ENCODE peak calls at places on chromosome 19, in seven cellular contexts. One of them, this sample, is unnamed.
A peak's percentile ranks its signal among the peaks of the same experiment; 100 is the strongest.

GRCh38 chr19:42129399-42130253 is 2.6 kb downstream of the POU2F2 start:
- DNase-seq in HFF-Myc: peak; percentile 71
- DNase-seq in Calu3: no peak
- DNase-seq in neural crest cell: no peak
- DNase-seq in AG10803: peak; percentile 90
- DNase-seq in glutamatergic neuron: peak; percentile 67
- DNase-seq in CD8-positive, alpha-beta T cell: no peak
- DNase-seq in this sample: no peak

GRCh38 chr19:3186891-3187661 is 1.3 kb downstream of the NCLN start:
- DNase-seq in HFF-Myc: no peak
- DNase-seq in Calu3: no peak
- DNase-seq in neural crest cell: no peak
- DNase-seq in AG10803: no peak
- DNase-seq in glutamatergic neuron: no peak
- DNase-seq in CD8-positive, alpha-beta T cell: no peak
- DNase-seq in this sample: no peak

GRCh38 chr19:39941615-39942507 is 7.4 kb upstream of the FCGBP start:
- DNase-seq in HFF-Myc: peak; percentile 9
- DNase-seq in Calu3: peak; percentile 74
- DNase-seq in neural crest cell: no peak
- DNase-seq in AG10803: no peak
- DNase-seq in glutamatergic neuron: no peak
- DNase-seq in CD8-positive, alpha-beta T cell: peak; percentile 59
- DNase-seq in this sample: no peak

GRCh38 chr19:892243-892996 is 567 bp downstream of the MED16 start:
- DNase-seq in HFF-Myc: no peak
- DNase-seq in Calu3: peak; percentile 28
- DNase-seq in neural crest cell: no peak
- DNase-seq in AG10803: no peak
- DNase-seq in glutamatergic neuron: peak; percentile 55
- DNase-seq in CD8-positive, alpha-beta T cell: no peak
- DNase-seq in this sample: peak; percentile 26

GRCh38 chr19:4098493-4098892 is 25.4 kb downstream of the MAP2K2 start:
- DNase-seq in HFF-Myc: no peak
- DNase-seq in Calu3: no peak
- DNase-seq in neural crest cell: no peak
- DNase-seq in AG10803: no peak
- DNase-seq in glutamatergic neuron: no peak
- DNase-seq in CD8-positive, alpha-beta T cell: no peak
- DNase-seq in this sample: no peak

GRCh38 chr19:30307191-30307974 is 64.8 kb upstream of the ZNF536 start:
- DNase-seq in HFF-Myc: no peak
- DNase-seq in Calu3: no peak
- DNase-seq in neural crest cell: no peak
- DNase-seq in AG10803: peak; percentile 22
- DNase-seq in glutamatergic neuron: no peak
- DNase-seq in CD8-positive, alpha-beta T cell: no peak
- DNase-seq in this sample: no peak

GRCh38 chr19:49921871-49922755 is 6.9 kb upstream of the ATF5 start:
- DNase-seq in HFF-Myc: no peak
- DNase-seq in Calu3: no peak
- DNase-seq in neural crest cell: no peak
- DNase-seq in AG10803: peak; percentile 81
- DNase-seq in glutamatergic neuron: no peak
- DNase-seq in CD8-positive, alpha-beta T cell: no peak
- DNase-seq in this sample: no peak

GRCh38 chr19:1026189-1027019 is at the start of gene CNN2:
- DNase-seq in HFF-Myc: no peak
- DNase-seq in Calu3: peak; percentile 82
- DNase-seq in neural crest cell: peak; percentile 62
- DNase-seq in AG10803: peak; percentile 78
- DNase-seq in glutamatergic neuron: peak; percentile 81
- DNase-seq in CD8-positive, alpha-beta T cell: peak; percentile 67
- DNase-seq in this sample: peak; percentile 84

GRCh38 chr19:13289295-13289694 is 139.1 kb downstream of the IER2 start:
- DNase-seq in HFF-Myc: no peak
- DNase-seq in Calu3: no peak
- DNase-seq in neural crest cell: no peak
- DNase-seq in AG10803: no peak
- DNase-seq in glutamatergic neuron: no peak
- DNase-seq in CD8-positive, alpha-beta T cell: no peak
- DNase-seq in this sample: no peak

GRCh38 chr19:10929402-10929794 is 787 bp downstream of the TIMM29 start:
- DNase-seq in HFF-Myc: no peak
- DNase-seq in Calu3: no peak
- DNase-seq in neural crest cell: no peak
- DNase-seq in AG10803: no peak
- DNase-seq in glutamatergic neuron: no peak
- DNase-seq in CD8-positive, alpha-beta T cell: no peak
- DNase-seq in this sample: no peak

GRCh38 chr19:9644472-9644871 is 23.4 kb upstream of the ZNF561 start:
- DNase-seq in HFF-Myc: no peak
- DNase-seq in Calu3: no peak
- DNase-seq in neural crest cell: no peak
- DNase-seq in AG10803: no peak
- DNase-seq in glutamatergic neuron: peak; percentile 13
- DNase-seq in CD8-positive, alpha-beta T cell: no peak
- DNase-seq in this sample: no peak

GRCh38 chr19:56333506-56333905 is 18.9 kb upstream of the ZSCAN5A start:
- DNase-seq in HFF-Myc: peak; percentile 29
- DNase-seq in Calu3: peak; percentile 69
- DNase-seq in neural crest cell: peak; percentile 32
- DNase-seq in AG10803: peak; percentile 65
- DNase-seq in glutamatergic neuron: peak; percentile 24
- DNase-seq in CD8-positive, alpha-beta T cell: peak; percentile 46
- DNase-seq in this sample: peak; percentile 52

GRCh38 chr19:55679343-55680257 is 4.6 kb downstream of the EPN1 start:
- DNase-seq in HFF-Myc: no peak
- DNase-seq in Calu3: no peak
- DNase-seq in neural crest cell: no peak
- DNase-seq in AG10803: no peak
- DNase-seq in glutamatergic neuron: no peak
- DNase-seq in CD8-positive, alpha-beta T cell: no peak
- DNase-seq in this sample: no peak

GRCh38 chr19:457636-458035 is 3.2 kb downstream of the SHC2 start:
- DNase-seq in HFF-Myc: no peak
- DNase-seq in Calu3: no peak
- DNase-seq in neural crest cell: no peak
- DNase-seq in AG10803: no peak
- DNase-seq in glutamatergic neuron: no peak
- DNase-seq in CD8-positive, alpha-beta T cell: no peak
- DNase-seq in this sample: no peak

GRCh38 chr19:48421548-48421947 is 24.2 kb upstream of the GRWD1 start:
- DNase-seq in HFF-Myc: no peak
- DNase-seq in Calu3: no peak
- DNase-seq in neural crest cell: no peak
- DNase-seq in AG10803: no peak
- DNase-seq in glutamatergic neuron: no peak
- DNase-seq in CD8-positive, alpha-beta T cell: no peak
- DNase-seq in this sample: no peak

GRCh38 chr19:33064117-33064777 is 441 bp downstream of the RHPN2 start:
- DNase-seq in HFF-Myc: no peak
- DNase-seq in Calu3: peak; percentile 86
- DNase-seq in neural crest cell: no peak
- DNase-seq in AG10803: no peak
- DNase-seq in glutamatergic neuron: peak; percentile 51
- DNase-seq in CD8-positive, alpha-beta T cell: no peak
- DNase-seq in this sample: peak; percentile 16

GRCh38 chr19:19627716-19628498 is at the start of gene LPAR2:
- DNase-seq in HFF-Myc: no peak
- DNase-seq in Calu3: peak; percentile 76
- DNase-seq in neural crest cell: peak; percentile 43
- DNase-seq in AG10803: no peak
- DNase-seq in glutamatergic neuron: peak; percentile 91
- DNase-seq in CD8-positive, alpha-beta T cell: peak; percentile 81
- DNase-seq in this sample: peak; percentile 41

GRCh38 chr19:2243274-2244121 is 5.6 kb upstream of the AMH start:
- DNase-seq in HFF-Myc: no peak
- DNase-seq in Calu3: no peak
- DNase-seq in neural crest cell: no peak
- DNase-seq in AG10803: no peak
- DNase-seq in glutamatergic neuron: peak; percentile 46
- DNase-seq in CD8-positive, alpha-beta T cell: no peak
- DNase-seq in this sample: no peak

GRCh38 chr19:15696654-15697194 is 23.8 kb downstream of the CYP4F12 start:
- DNase-seq in HFF-Myc: no peak
- DNase-seq in Calu3: no peak
- DNase-seq in neural crest cell: no peak
- DNase-seq in AG10803: no peak
- DNase-seq in glutamatergic neuron: no peak
- DNase-seq in CD8-positive, alpha-beta T cell: no peak
- DNase-seq in this sample: no peak

DNA sequence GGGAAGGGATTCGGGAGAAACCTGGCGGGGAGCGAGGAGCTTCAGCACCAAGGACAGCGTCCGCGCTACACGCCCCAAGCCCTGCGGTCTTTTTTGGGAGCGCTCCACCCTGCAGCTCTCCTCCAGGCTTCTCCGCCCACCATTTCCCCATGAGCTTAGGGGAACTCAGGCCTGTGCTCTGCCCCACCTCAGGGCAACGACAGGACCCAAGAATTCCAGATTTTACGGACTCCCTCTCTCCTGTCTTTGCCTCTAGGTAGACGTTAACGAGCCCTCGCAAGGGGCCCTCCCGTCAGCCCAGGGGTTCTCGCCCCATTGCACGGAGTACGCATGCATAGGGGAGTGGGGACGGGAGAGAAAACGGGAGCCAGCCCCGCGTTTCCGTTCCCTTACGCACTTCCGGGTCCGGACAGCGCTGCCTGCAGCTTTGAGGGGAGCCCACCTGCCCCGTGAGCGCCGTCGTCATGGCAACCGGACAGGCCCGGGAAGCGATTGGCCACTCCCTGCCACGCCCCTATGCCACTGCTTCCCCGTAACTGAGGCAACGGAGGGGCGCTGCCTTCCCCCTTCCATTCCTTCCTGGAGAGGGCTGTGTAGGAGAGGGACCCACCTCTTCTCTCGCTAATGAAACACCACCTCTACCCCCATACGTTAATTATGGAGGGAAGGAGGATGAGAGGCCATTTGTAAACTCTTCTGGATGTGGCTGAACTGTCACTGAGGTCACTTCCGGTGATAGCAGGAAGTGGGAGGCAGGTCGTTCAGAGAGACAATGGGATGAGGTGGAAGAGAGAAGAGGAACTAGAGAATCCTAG is 20.8 kb downstream of the NOVA2 start:
- DNase-seq in HFF-Myc: peak; percentile 30
- DNase-seq in Calu3: peak; percentile 59
- DNase-seq in neural crest cell: peak; percentile 66
- DNase-seq in AG10803: peak; percentile 43
- DNase-seq in glutamatergic neuron: peak; percentile 86
- DNase-seq in CD8-positive, alpha-beta T cell: peak; percentile 37
- DNase-seq in this sample: peak; percentile 68
- TF ChIP-seq CTCF in HFF-Myc: no peak
- TF ChIP-seq CTCF in Calu3: no peak
- TF ChIP-seq CTCF in neural crest cell: no peak
- TF ChIP-seq CTCF in AG10803: no peak
- TF ChIP-seq CTCF in glutamatergic neuron: no peak
- TF ChIP-seq CTCF in CD8-positive, alpha-beta T cell: no peak
- TF ChIP-seq CTCF in this sample: no peak

GRCh38 chr19:43425567-43426392 is 11.1 kb downstream of the TEX101 start:
- DNase-seq in HFF-Myc: no peak
- DNase-seq in Calu3: peak; percentile 60
- DNase-seq in neural crest cell: no peak
- DNase-seq in AG10803: peak; percentile 29
- DNase-seq in glutamatergic neuron: no peak
- DNase-seq in CD8-positive, alpha-beta T cell: no peak
- DNase-seq in this sample: no peak
- TF ChIP-seq CTCF in HFF-Myc: peak; percentile 48
- TF ChIP-seq CTCF in Calu3: peak; percentile 46
- TF ChIP-seq CTCF in neural crest cell: peak; percentile 55
- TF ChIP-seq CTCF in AG10803: peak; percentile 64
- TF ChIP-seq CTCF in glutamatergic neuron: peak; percentile 24
- TF ChIP-seq CTCF in CD8-positive, alpha-beta T cell: peak; percentile 44
- TF ChIP-seq CTCF in this sample: no peak

GRCh38 chr19:12137541-12137940 is 2.6 kb downstream of the ZNF20 start:
- DNase-seq in HFF-Myc: no peak
- DNase-seq in Calu3: no peak
- DNase-seq in neural crest cell: no peak
- DNase-seq in AG10803: no peak
- DNase-seq in glutamatergic neuron: no peak
- DNase-seq in CD8-positive, alpha-beta T cell: peak; percentile 26
- DNase-seq in this sample: no peak
- TF ChIP-seq CTCF in HFF-Myc: peak; percentile 9
- TF ChIP-seq CTCF in Calu3: no peak
- TF ChIP-seq CTCF in neural crest cell: no peak
- TF ChIP-seq CTCF in AG10803: no peak
- TF ChIP-seq CTCF in glutamatergic neuron: no peak
- TF ChIP-seq CTCF in CD8-positive, alpha-beta T cell: peak; percentile 58
- TF ChIP-seq CTCF in this sample: no peak

DNA sequence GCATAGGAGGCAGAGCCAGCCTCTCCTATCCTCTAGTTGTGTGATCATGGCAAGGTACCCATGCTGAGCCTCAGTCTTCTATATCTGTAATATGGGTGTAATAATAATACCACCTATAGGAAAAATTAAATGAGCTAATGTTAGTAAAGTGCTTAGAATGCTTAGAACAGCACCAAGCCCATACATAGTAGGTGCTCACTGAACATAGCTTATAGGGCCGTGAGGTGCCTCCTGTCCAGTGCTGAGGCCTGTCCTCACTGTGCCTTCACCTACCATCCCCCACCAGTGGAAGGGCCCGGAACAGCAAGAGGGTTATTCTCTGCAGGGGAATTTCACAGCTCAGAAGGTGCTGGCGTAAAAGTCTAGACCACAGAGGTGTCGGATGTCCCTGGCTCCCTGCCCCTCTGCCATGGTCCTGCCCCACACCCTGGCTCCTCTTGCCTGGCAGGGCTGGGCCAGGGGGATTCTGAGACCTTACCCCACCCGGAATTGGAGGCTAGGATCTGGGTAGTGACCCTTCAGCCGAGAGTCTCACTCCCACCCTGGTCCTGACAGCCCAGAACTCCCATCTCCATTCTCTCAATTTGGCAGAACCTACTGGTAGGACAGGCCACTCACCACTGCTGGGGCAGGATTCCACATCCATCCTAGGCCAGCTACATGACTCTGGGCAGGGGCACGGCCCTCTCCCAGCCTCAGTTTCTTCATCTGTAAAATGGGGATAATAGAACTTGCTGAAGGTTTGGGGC is 2.2 kb upstream of the SCN1B start:
- DNase-seq in HFF-Myc: no peak
- DNase-seq in Calu3: peak; percentile 28
- DNase-seq in neural crest cell: no peak
- DNase-seq in AG10803: peak; percentile 37
- DNase-seq in glutamatergic neuron: no peak
- DNase-seq in CD8-positive, alpha-beta T cell: no peak
- DNase-seq in this sample: no peak
- TF ChIP-seq CTCF in HFF-Myc: no peak
- TF ChIP-seq CTCF in Calu3: no peak
- TF ChIP-seq CTCF in neural crest cell: no peak
- TF ChIP-seq CTCF in AG10803: no peak
- TF ChIP-seq CTCF in glutamatergic neuron: no peak
- TF ChIP-seq CTCF in CD8-positive, alpha-beta T cell: no peak
- TF ChIP-seq CTCF in this sample: no peak

DNA sequence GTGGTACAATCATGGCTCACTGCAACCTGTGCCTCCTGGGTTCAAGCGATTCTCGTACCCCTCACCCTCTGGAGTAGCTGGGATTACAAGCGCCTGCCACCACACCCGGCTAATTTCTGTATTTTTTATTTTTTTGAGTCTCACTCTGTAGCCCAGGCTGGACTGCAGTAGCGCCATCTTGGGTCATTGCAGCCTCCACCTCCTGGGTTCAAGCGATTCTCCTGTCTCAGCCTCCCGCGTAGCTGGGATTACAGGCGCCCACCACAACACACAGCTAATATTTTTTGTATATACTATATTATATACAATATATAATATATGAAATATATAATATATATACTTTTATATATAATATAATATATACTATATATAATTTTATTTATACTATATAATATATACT is 52.5 kb downstream of the COLGALT1 start:
- DNase-seq in HFF-Myc: no peak
- DNase-seq in Calu3: no peak
- DNase-seq in neural crest cell: no peak
- DNase-seq in AG10803: no peak
- DNase-seq in glutamatergic neuron: no peak
- DNase-seq in CD8-positive, alpha-beta T cell: no peak
- DNase-seq in this sample: no peak
- TF ChIP-seq CTCF in HFF-Myc: no peak
- TF ChIP-seq CTCF in Calu3: no peak
- TF ChIP-seq CTCF in neural crest cell: no peak
- TF ChIP-seq CTCF in AG10803: no peak
- TF ChIP-seq CTCF in glutamatergic neuron: no peak
- TF ChIP-seq CTCF in CD8-positive, alpha-beta T cell: no peak
- TF ChIP-seq CTCF in this sample: no peak